ENCODE peak calls at places on chromosomes 16 and 17, in six cellular contexts. U is neural progenitor cell; B is left lung; D is heart right ventricle; O is effector memory CD4-positive, alpha-beta T cell; T is CD8-positive, alpha-beta memory T cell. V is an unnamed sample.
A peak's percentile ranks its signal among the peaks of the same experiment; 100 is the strongest.

GRCh38 chr16:57743458-57743857 is 7.9 kb downstream of the KATNB1 start:
- DNase-seq in U (no peak), B (peak; percentile 27), D (no peak), O (no peak), T (no peak), V (no peak)

GRCh38 chr17:8927395-8927794 is 38.1 kb downstream of the PIK3R5 start:
- DNase-seq in U (no peak), B (no peak), D (no peak), O (no peak), T (no peak), V (no peak)

GRCh38 chr16:7216719-7217118 is 115.9 kb upstream of the RBFOX1 start:
- DNase-seq in U (no peak), B (no peak), D (no peak), O (no peak), T (no peak), V (no peak)

GRCh38 chr17:29933379-29933778 is 3.4 kb upstream of the SSH2 start:
- DNase-seq in U (peak; percentile 50), B (no peak), D (no peak), O (no peak), T (no peak), V (no peak)

GRCh38 chr16:31253642-31254045 is 6.1 kb upstream of the ITGAM start:
- DNase-seq in U (no peak), B (peak; percentile 83), D (peak; percentile 14), O (no peak), T (no peak), V (peak; percentile 8)

GRCh38 chr17:29572691-29573557 is 4.4 kb downstream of the TP53I13 start:
- DNase-seq in U (peak; percentile 82), B (peak; percentile 87), D (peak; percentile 72), O (no peak), T (peak; percentile 34), V (peak; percentile 44)

GRCh38 chr17:17606416-17607000 is 15.0 kb upstream of the PEMT start:
- DNase-seq in U (no peak), B (no peak), D (no peak), O (no peak), T (no peak), V (no peak)

GRCh38 chr16:86799367-86799766 is 221.0 kb downstream of the FOXL1 start:
- DNase-seq in U (no peak), B (no peak), D (no peak), O (no peak), T (no peak), V (no peak)

GRCh38 chr17:58702045-58702476 is 9.7 kb downstream of the RAD51C start:
- DNase-seq in U (no peak), B (no peak), D (no peak), O (no peak), T (no peak), V (no peak)

GRCh38 chr16:29312835-29313558 is 93.5 kb downstream of the NPIPB11 start:
- DNase-seq in U (peak; percentile 22), B (peak; percentile 43), D (no peak), O (no peak), T (no peak), V (no peak)

GRCh38 chr16:30416624-30417298 is 9.4 kb downstream of the ZNF771 start:
- DNase-seq in U (no peak), B (no peak), D (no peak), O (no peak), T (no peak), V (no peak)

GRCh38 chr16:85514601-85515318 is 98.4 kb upstream of the GSE1 start:
- DNase-seq in U (peak; percentile 73), B (peak; percentile 86), D (peak; percentile 70), O (no peak), T (no peak), V (no peak)

GRCh38 chr17:8151120-8151640 is 1.0 kb downstream of the PER1 start:
- DNase-seq in U (peak; percentile 86), B (peak; percentile 97), D (peak; percentile 96), O (peak; percentile 87), T (peak; percentile 95), V (peak; percentile 89)

GRCh38 chr17:63751806-63752205 is 10.2 kb upstream of the STRADA start:
- DNase-seq in U (no peak), B (no peak), D (no peak), O (no peak), T (no peak), V (peak; percentile 38)

GRCh38 chr17:6455321-6455705 is 11.1 kb downstream of the PIMREG start:
- DNase-seq in U (peak; percentile 78), B (no peak), D (no peak), O (no peak), T (peak; percentile 32), V (peak; percentile 58)

GRCh38 chr17:27413792-27414191 is 42.5 kb upstream of the KSR1 start:
- DNase-seq in U (no peak), B (no peak), D (no peak), O (no peak), T (no peak), V (no peak)

GRCh38 chr17:48645639-48646182 is 19.6 kb upstream of the HOXB9 start:
- DNase-seq in U (no peak), B (no peak), D (no peak), O (no peak), T (no peak), V (no peak)

GRCh38 chr17:48643697-48644012 is 17.5 kb upstream of the HOXB9 start:
- DNase-seq in U (no peak), B (no peak), D (no peak), O (no peak), T (no peak), V (no peak)

GRCh38 chr17:48646183-48647102 is 20.3 kb upstream of the HOXB9 start:
- DNase-seq in U (peak; percentile 42), B (peak; percentile 77), D (no peak), O (no peak), T (peak; percentile 43), V (no peak)

GRCh38 chr17:48644159-48644558 is 18.0 kb upstream of the HOXB9 start:
- DNase-seq in U (no peak), B (no peak), D (no peak), O (no peak), T (no peak), V (no peak)

GRCh38 chr17:48644910-48645557 is 18.9 kb upstream of the HOXB9 start:
- DNase-seq in U (peak; percentile 1), B (no peak), D (no peak), O (no peak), T (no peak), V (no peak)
- H3K4me1 ChIP-seq in U (no peaks in the 10 kb centered on the region), B (peaks cover 14% of the 10 kb centered on the region), D (no peaks in the 10 kb centered on the region), O (peaks cover 16% of the 10 kb centered on the region), T (peaks cover 15% of the 10 kb centered on the region), V (peaks cover 12% of the 10 kb centered on the region)

DNA sequence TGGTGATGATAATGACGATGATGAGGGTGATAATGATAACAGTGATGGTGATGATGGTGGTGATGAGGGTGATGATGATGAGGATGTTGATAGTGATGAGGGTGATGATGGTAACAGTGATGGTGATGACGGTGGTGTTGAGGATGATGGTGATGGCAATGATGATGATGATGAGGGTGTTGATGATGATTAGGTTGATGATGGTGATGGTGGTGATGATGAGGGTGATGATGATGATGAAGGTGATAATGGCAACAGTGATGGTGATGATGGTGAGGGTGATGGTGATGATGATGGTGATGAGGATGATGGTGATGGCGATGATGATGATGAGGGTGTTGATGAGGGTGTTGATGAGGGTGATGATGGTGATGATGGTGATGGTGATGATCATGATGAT is 93.8 kb upstream of the ZNF469 start:
- DNase-seq in U (no peak), B (no peak), D (no peak), O (no peak), T (no peak), V (no peak)
- H3K9me3 ChIP-seq in U (peaks cover 4% of the 10 kb centered on the region), B (peaks cover 25% of the 10 kb centered on the region), D (peaks cover 9% of the 10 kb centered on the region), O (peaks cover 5% of the 10 kb centered on the region), T (no peaks in the 10 kb centered on the region), V (no peaks in the 10 kb centered on the region)

DNA sequence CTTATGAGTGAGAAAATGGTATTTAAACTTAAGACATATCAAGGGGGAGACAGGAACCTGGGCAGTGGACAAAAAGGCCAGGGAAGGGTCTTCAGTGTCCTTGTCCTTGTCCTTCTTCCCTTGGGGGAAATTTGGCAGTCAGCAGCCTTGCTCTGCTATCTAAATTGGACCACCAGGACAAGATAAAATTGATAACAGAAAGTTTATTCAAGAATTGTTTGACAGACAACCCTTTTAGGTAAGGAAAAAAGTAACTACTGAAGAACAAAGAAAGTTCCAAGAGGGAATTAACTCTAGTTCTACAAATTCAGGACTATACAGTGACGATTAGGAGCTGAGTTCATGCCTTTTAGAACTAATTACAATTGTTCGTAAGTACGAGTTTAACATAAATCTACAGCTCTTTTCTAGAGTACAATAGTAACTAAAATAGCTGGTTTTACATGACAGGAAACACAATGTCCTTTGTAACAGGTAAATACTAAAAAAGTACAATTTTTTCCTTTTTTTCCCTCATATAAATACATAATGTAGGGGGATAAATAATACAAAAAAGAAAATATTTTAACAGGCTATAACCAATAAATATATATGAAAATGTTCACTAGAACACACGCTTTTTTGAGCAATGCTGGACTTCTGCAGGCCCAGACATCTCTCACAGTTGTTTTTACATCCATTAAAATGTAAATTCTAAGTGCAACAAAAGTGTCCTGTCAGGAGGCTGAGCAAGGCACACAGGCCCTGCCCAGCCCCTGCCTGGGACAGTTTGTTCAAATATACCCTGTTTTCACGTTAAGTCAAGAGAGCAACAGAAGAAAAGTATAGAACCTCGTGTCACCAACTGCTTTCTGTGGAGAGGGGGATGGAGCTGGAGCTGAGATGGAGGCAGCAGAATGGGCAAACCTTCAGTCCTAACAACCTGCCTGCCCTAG is 4.0 kb upstream of the HOXB2 start:
- DNase-seq in U (no peak), B (no peak), D (no peak), O (no peak), T (no peak), V (no peak)
- H3K27me3 ChIP-seq in U (peaks cover 100% of the 10 kb centered on the region), B (peaks cover 26% of the 10 kb centered on the region), D (peaks cover 96% of the 10 kb centered on the region), O (no peaks in the 10 kb centered on the region), T (no peaks in the 10 kb centered on the region), V (no peaks in the 10 kb centered on the region)

GRCh38 chr17:75340636-75341035 is 51.4 kb upstream of the SLC25A19 start:
- DNase-seq in U (no peak), B (no peak), D (no peak), O (no peak), T (no peak), V (no peak)
- H3K4me1 ChIP-seq in U (peaks cover 21% of the 10 kb centered on the region), B (peaks cover 98% of the 10 kb centered on the region), D (peaks cover 44% of the 10 kb centered on the region), O (peaks cover 51% of the 10 kb centered on the region), T (peaks cover 84% of the 10 kb centered on the region), V (peaks cover 48% of the 10 kb centered on the region)

GRCh38 chr17:21674242-21674731 is 18.0 kb upstream of the KCNJ18 start:
- DNase-seq in U (no peak), B (peak; percentile 83), D (no peak), O (no peak), T (no peak), V (no peak)
- H3K9me3 ChIP-seq in U (no peaks in the 10 kb centered on the region), B (peaks cover 10% of the 10 kb centered on the region), D (no peaks in the 10 kb centered on the region), O (no peaks in the 10 kb centered on the region), T (no peaks in the 10 kb centered on the region), V (no peaks in the 10 kb centered on the region)

V was measured in naive thymus-derived CD4-positive, alpha-beta T cell.